ENCODE peak calls at places on chromosomes 6 and 20, in ten cellular contexts. Q, O, N, C, L, Y, X, H, F and U are unnamed samples.

GRCh38 chr6:113856011-113856551 is 1.1 kb upstream of the MARCKS start:
- DNase-seq in N (no peak), O (peak; percentile 59), F (peak; percentile 68), Y (peak; percentile 23), Q (peak; percentile 70), X (no peak), H (peak; percentile 26), C (peak; percentile 76), L (peak; percentile 42), U (peak; percentile 44)

GRCh38 chr6:10873374-10873773 is 8.5 kb downstream of the GCM2 start:
- DNase-seq in Q (no peak), C (no peak), O (no peak), Y (no peak), H (no peak), F (no peak), L (no peak), X (no peak), N (no peak), U (peak; percentile 63)

GRCh38 chr20:14498809-14499208 is 161.4 kb upstream of the FLRT3 start:
- DNase-seq in F (no peak), O (no peak), X (no peak), H (no peak), L (no peak), N (no peak), C (peak; percentile 36), Q (peak; percentile 23), Y (no peak), U (no peak)

GRCh38 chr20:24045621-24046020 is 57.0 kb upstream of the GGTLC1 start:
- DNase-seq in X (no peak), Y (no peak), O (no peak), H (no peak), N (no peak), F (no peak), C (peak; percentile 19), Q (no peak), L (no peak), U (no peak)

GRCh38 chr6:170093276-170093657 is 197.6 kb downstream of the DLL1 start:
- DNase-seq in X (no peak), N (peak; percentile 28), O (no peak), Y (no peak), H (no peak), F (no peak), Q (no peak), L (no peak), C (no peak), U (no peak)

GRCh38 chr6:40700006-40700405 is 112.8 kb upstream of the LRFN2 start:
- DNase-seq in F (no peak), C (no peak), N (no peak), Q (no peak), X (no peak), Y (no peak), O (no peak), H (no peak), L (no peak), U (no peak)

GRCh38 chr6:74899416-74899815 is 306.4 kb downstream of the COL12A1 start:
- DNase-seq in L (peak; percentile 57), Y (no peak), C (peak; percentile 77), N (no peak), H (peak; percentile 17), Q (peak; percentile 59), X (no peak), F (peak; percentile 69), O (peak; percentile 69), U (peak; percentile 63)

GRCh38 chr6:16236648-16237199 is 1.7 kb upstream of the GMPR start:
- DNase-seq in Y (no peak), C (peak; percentile 83), O (peak; percentile 75), F (peak; percentile 76), X (peak; percentile 62), N (no peak), H (no peak), Q (peak; percentile 84), L (peak; percentile 57), U (no peak)

GRCh38 chr6:138803914-138804313 is 8.0 kb downstream of the ECT2L start:
- DNase-seq in Y (no peak), F (peak; percentile 20), Q (peak; percentile 23), H (no peak), O (peak; percentile 16), C (no peak), L (no peak), N (no peak), X (no peak), U (no peak)

GRCh38 chr6:138805431-138805830 is 9.5 kb downstream of the ECT2L start:
- DNase-seq in Y (no peak), F (peak; percentile 41), H (no peak), O (peak; percentile 41), N (no peak), Q (peak; percentile 87), X (no peak), C (peak; percentile 73), L (no peak), U (no peak)

GRCh38 chr6:138804986-138805385 is 9.1 kb downstream of the ECT2L start:
- DNase-seq in F (no peak), X (no peak), Y (no peak), O (no peak), C (no peak), N (no peak), H (no peak), Q (peak; percentile 66), L (no peak), U (no peak)

GRCh38 chr6:138809677-138810076 is 13.8 kb downstream of the ECT2L start:
- DNase-seq in C (no peak), Y (no peak), L (no peak), Q (no peak), O (no peak), H (no peak), N (no peak), F (no peak), X (no peak), U (no peak)

DNA sequence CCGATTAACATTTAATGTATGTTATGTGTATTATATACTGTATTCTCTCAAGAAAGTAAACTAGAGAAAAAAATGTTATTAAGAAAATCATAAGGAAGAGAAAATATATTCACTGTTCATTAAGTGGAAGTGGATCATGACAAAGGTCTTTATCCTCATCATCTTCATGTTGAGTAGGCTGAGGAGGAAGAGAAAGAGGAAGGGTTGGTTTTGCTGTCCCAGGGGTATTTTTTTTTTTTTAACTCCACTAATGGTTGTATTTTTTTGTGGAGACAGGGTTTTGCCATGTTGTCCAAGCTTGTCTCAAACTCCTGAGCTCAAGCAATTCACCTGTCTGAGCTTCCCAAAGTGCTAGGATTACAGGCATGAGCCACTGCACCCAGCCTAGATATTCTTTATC is 11.0 kb downstream of the ECT2L start:
- DNase-seq in H (no peak), L (no peak), Y (no peak), C (no peak), Q (no peak), O (no peak), N (no peak), F (no peak), X (no peak), U (no peak)
- TF ChIP-seq CTCF in H (no peak), L (no peak), Y (no peak), C (no peak), Q (no peak), O (no peak), N (no peak), F (no peak), X (no peak), U (no peak)

GRCh38 chr6:52502306-52503029 is 74.4 kb downstream of the TRAM2 start:
- DNase-seq in H (no peak), C (no peak), O (no peak), F (no peak), L (no peak), N (no peak), X (no peak), Q (no peak), Y (no peak), U (no peak)

GRCh38 chr6:52503853-52504777 is 72.7 kb downstream of the TRAM2 start:
- DNase-seq in X (peak; percentile 93), O (peak; percentile 82), Q (peak; percentile 83), C (peak; percentile 73), L (peak; percentile 64), F (peak; percentile 75), N (peak; percentile 95), H (peak; percentile 99), Y (no peak), U (peak; percentile 99)

GRCh38 chr6:52504778-52505127 is 72.1 kb downstream of the TRAM2 start:
- DNase-seq in Y (no peak), C (no peak), H (no peak), N (no peak), X (no peak), L (no peak), Q (no peak), O (no peak), F (no peak), U (no peak)

GRCh38 chr6:52505726-52506501 is 70.9 kb downstream of the TRAM2 start:
- DNase-seq in C (no peak), O (no peak), Q (no peak), F (no peak), X (no peak), L (no peak), Y (no peak), H (no peak), N (no peak), U (no peak)

GRCh38 chr6:52503344-52503747 is 73.5 kb downstream of the TRAM2 start:
- DNase-seq in F (no peak), Q (no peak), H (no peak), Y (no peak), C (no peak), L (no peak), O (no peak), N (no peak), X (no peak), U (no peak)
- TF ChIP-seq CTCF in F (peak; percentile 25), Q (no peak), H (no peak), Y (peak; percentile 45), C (peak; percentile 44), L (peak; percentile 24), O (peak; percentile 29), N (no peak), X (no peak), U (peak; percentile 52)

GRCh38 chr6:3908961-3909360 is 59.8 kb downstream of the FAM50B start:
- DNase-seq in Q (no peak), C (no peak), L (no peak), F (no peak), N (no peak), H (no peak), O (no peak), Y (no peak), X (no peak), U (no peak)

GRCh38 chr6:3911614-3912336 is 62.6 kb downstream of the FAM50B start:
- DNase-seq in C (peak; percentile 79), Y (no peak), X (no peak), L (peak; percentile 82), Q (peak; percentile 85), H (peak; percentile 87), O (peak; percentile 89), F (peak; percentile 90), N (no peak), U (peak; percentile 65)

GRCh38 chr6:3908223-3908622 is 59.0 kb downstream of the FAM50B start:
- DNase-seq in C (no peak), H (no peak), L (no peak), F (no peak), O (no peak), N (no peak), X (no peak), Q (no peak), Y (no peak), U (no peak)

GRCh38 chr6:3911130-3911529 is 62.0 kb downstream of the FAM50B start:
- DNase-seq in X (no peak), H (no peak), Y (no peak), Q (no peak), O (no peak), C (no peak), F (no peak), L (no peak), N (no peak), U (no peak)

DNA sequence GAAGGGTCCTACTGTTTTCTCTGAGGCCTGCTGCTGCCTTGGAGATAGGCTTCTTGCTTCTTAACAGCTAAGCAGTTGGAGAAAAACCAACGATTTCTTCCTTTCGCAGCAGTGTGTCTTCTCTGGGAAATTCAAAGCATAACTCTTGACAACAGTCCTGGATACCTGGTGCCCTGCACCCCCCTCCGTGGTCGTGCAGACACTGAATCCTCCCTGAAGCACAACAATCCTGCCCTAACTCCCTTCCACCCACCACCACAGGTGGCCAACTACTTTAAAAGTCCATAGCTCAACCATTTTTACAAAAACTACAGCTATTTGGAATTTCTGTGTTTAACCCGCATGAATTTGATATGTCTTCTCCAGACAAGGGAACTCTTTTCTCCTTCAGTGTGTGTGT is 61.1 kb downstream of the FAM50B start:
- DNase-seq in Q (no peak), C (no peak), L (no peak), N (no peak), F (no peak), O (no peak), H (no peak), Y (no peak), X (no peak), U (no peak)
- TF ChIP-seq CTCF in Q (no peak), C (no peak), L (no peak), N (no peak), F (no peak), O (no peak), H (no peak), Y (no peak), X (no peak), U (no peak)

GRCh38 chr20:53623127-53623453 is 29.5 kb upstream of the ZNF217 start:
- DNase-seq in O (no peak), Q (no peak), H (no peak), X (no peak), N (no peak), F (no peak), L (no peak), C (no peak), Y (no peak), U (no peak)
- TF ChIP-seq CTCF in O (no peak), Q (no peak), H (no peak), X (no peak), N (no peak), F (no peak), L (no peak), C (no peak), Y (no peak), U (no peak)